ENCODE peak calls at places on chromosomes 7 and 10, in six cellular contexts. One of them, this sample, is unnamed.

GRCh38 chr7:55366461-55367138 is 1.5 kb downstream of the LANCL2 start:
- DNase-seq in IMR-90: no peak
- DNase-seq in fibroblast of lung: no peak
- DNase-seq in GM12878: peak; percentile 17
- DNase-seq in MM.1S: peak; percentile 16
- DNase-seq in mammary epithelial cell: no peak
- DNase-seq in this sample: peak; percentile 20

GRCh38 chr10:122255509-122256301 is 15.4 kb upstream of the BTBD16 start:
- DNase-seq in IMR-90: no peak
- DNase-seq in fibroblast of lung: no peak
- DNase-seq in GM12878: no peak
- DNase-seq in MM.1S: no peak
- DNase-seq in mammary epithelial cell: no peak
- DNase-seq in this sample: no peak

GRCh38 chr10:93471110-93471651 is 11.0 kb downstream of the MYOF start:
- DNase-seq in IMR-90: peak; percentile 97
- DNase-seq in fibroblast of lung: peak; percentile 97
- DNase-seq in GM12878: no peak
- DNase-seq in MM.1S: no peak
- DNase-seq in mammary epithelial cell: peak; percentile 90
- DNase-seq in this sample: peak; percentile 98

GRCh38 chr10:65798133-65798532 is 1127.7 kb upstream of the LRRTM3 start:
- DNase-seq in IMR-90: no peak
- DNase-seq in fibroblast of lung: no peak
- DNase-seq in GM12878: peak; percentile 30
- DNase-seq in MM.1S: no peak
- DNase-seq in mammary epithelial cell: no peak
- DNase-seq in this sample: no peak

GRCh38 chr10:88216976-88217375 is 353.6 kb downstream of the PTEN start:
- DNase-seq in IMR-90: no peak
- DNase-seq in fibroblast of lung: no peak
- DNase-seq in GM12878: no peak
- DNase-seq in MM.1S: no peak
- DNase-seq in mammary epithelial cell: no peak
- DNase-seq in this sample: no peak

GRCh38 chr7:31111109-31111451 is 59.0 kb downstream of the ADCYAP1R1 start:
- DNase-seq in IMR-90: no peak
- DNase-seq in fibroblast of lung: no peak
- DNase-seq in GM12878: no peak
- DNase-seq in MM.1S: no peak
- DNase-seq in mammary epithelial cell: no peak
- DNase-seq in this sample: no peak

GRCh38 chr10:10818082-10818481 is 199.6 kb upstream of the CELF2 start:
- DNase-seq in IMR-90: peak; percentile 66
- DNase-seq in fibroblast of lung: peak; percentile 53
- DNase-seq in GM12878: no peak
- DNase-seq in MM.1S: no peak
- DNase-seq in mammary epithelial cell: no peak
- DNase-seq in this sample: peak; percentile 19

GRCh38 chr10:122678266-122678665 is 21.4 kb downstream of the C10orf120 start:
- DNase-seq in IMR-90: no peak
- DNase-seq in fibroblast of lung: no peak
- DNase-seq in GM12878: no peak
- DNase-seq in MM.1S: no peak
- DNase-seq in mammary epithelial cell: no peak
- DNase-seq in this sample: no peak

GRCh38 chr7:71633571-71634008 is 501.6 kb downstream of the GALNT17 start:
- DNase-seq in IMR-90: peak; percentile 3
- DNase-seq in fibroblast of lung: peak; percentile 97
- DNase-seq in GM12878: no peak
- DNase-seq in MM.1S: no peak
- DNase-seq in mammary epithelial cell: peak; percentile 4
- DNase-seq in this sample: peak; percentile 88

GRCh38 chr10:43233601-43234430 is 33.0 kb downstream of the RASGEF1A start:
- DNase-seq in IMR-90: no peak
- DNase-seq in fibroblast of lung: no peak
- DNase-seq in GM12878: no peak
- DNase-seq in MM.1S: no peak
- DNase-seq in mammary epithelial cell: no peak
- DNase-seq in this sample: no peak

GRCh38 chr7:150811-151221 is 41.6 kb upstream of the FAM20C start:
- DNase-seq in IMR-90: no peak
- DNase-seq in fibroblast of lung: peak; percentile 18
- DNase-seq in GM12878: no peak
- DNase-seq in MM.1S: no peak
- DNase-seq in mammary epithelial cell: no peak
- DNase-seq in this sample: no peak

DNA sequence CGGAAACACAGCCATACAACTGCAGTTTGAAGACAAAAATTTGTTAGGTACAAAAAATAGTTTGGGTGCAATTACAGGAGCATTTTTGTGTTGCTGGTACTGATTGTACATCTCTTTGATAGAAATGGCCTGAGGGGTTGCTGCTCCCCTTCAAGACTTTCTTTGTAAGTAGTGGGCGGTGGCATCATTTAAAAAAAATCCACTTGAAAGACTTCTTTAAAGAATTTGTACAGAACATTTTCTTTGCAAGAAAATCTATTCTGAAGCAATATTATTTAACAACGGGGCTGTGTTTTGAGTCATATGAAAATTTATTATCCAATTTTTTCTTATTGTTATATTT is 144.1 kb upstream of the CAV2 start:
- DNase-seq in IMR-90: no peak
- DNase-seq in fibroblast of lung: no peak
- DNase-seq in GM12878: no peak
- DNase-seq in MM.1S: no peak
- DNase-seq in mammary epithelial cell: no peak
- DNase-seq in this sample: no peak
- H3K9ac ChIP-seq in IMR-90: peak overlapping the region; percentile 26
- H3K9ac ChIP-seq in fibroblast of lung: peak overlapping the region; percentile 39
- H3K9ac ChIP-seq in GM12878: no peak overlapping the region
- H3K9ac ChIP-seq in MM.1S: no peak overlapping the region
- H3K9ac ChIP-seq in mammary epithelial cell: peak overlapping the region; percentile 96
- H3K9ac ChIP-seq in this sample: peak overlapping the region; percentile 87

GRCh38 chr7:69856991-69857390 is 258.7 kb downstream of the AUTS2 start:
- DNase-seq in IMR-90: no peak
- DNase-seq in fibroblast of lung: no peak
- DNase-seq in GM12878: no peak
- DNase-seq in MM.1S: no peak
- DNase-seq in mammary epithelial cell: no peak
- DNase-seq in this sample: no peak
- H3K9ac ChIP-seq in IMR-90: no peak overlapping the region
- H3K9ac ChIP-seq in fibroblast of lung: no peak overlapping the region
- H3K9ac ChIP-seq in GM12878: no peak overlapping the region
- H3K9ac ChIP-seq in MM.1S: no peak overlapping the region
- H3K9ac ChIP-seq in mammary epithelial cell: no peak overlapping the region
- H3K9ac ChIP-seq in this sample: no peak overlapping the region

GRCh38 chr10:79148452-79149344 is 79.9 kb downstream of the ZMIZ1 start:
- DNase-seq in IMR-90: peak; percentile 40
- DNase-seq in fibroblast of lung: peak; percentile 71
- DNase-seq in GM12878: no peak
- DNase-seq in MM.1S: no peak
- DNase-seq in mammary epithelial cell: peak; percentile 81
- DNase-seq in this sample: peak; percentile 30

GRCh38 chr10:79152423-79152817 is 83.7 kb downstream of the ZMIZ1 start:
- DNase-seq in IMR-90: no peak
- DNase-seq in fibroblast of lung: no peak
- DNase-seq in GM12878: no peak
- DNase-seq in MM.1S: no peak
- DNase-seq in mammary epithelial cell: peak; percentile 21
- DNase-seq in this sample: peak; percentile 42

GRCh38 chr10:79149345-79149661 is 80.5 kb downstream of the ZMIZ1 start:
- DNase-seq in IMR-90: no peak
- DNase-seq in fibroblast of lung: no peak
- DNase-seq in GM12878: no peak
- DNase-seq in MM.1S: no peak
- DNase-seq in mammary epithelial cell: no peak
- DNase-seq in this sample: no peak

GRCh38 chr10:79149662-79150443 is 81.1 kb downstream of the ZMIZ1 start:
- DNase-seq in IMR-90: peak; percentile 61
- DNase-seq in fibroblast of lung: peak; percentile 73
- DNase-seq in GM12878: no peak
- DNase-seq in MM.1S: no peak
- DNase-seq in mammary epithelial cell: peak; percentile 81
- DNase-seq in this sample: peak; percentile 68

DNA sequence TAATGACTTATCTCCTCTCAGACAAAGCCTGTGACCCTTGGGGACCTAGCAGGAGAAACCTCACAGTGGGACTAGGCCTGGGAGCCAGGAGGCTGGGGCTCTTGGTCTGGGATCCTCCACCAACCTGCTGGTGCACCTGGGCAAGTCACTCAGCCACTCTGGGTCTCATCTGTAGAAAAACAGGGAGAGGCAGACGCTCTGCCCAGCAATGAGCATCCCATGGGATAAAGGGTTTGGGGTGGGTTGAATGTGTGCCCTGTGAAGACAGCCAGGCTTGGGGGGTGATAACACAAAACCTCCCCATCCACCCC is 81.6 kb downstream of the ZMIZ1 start:
- DNase-seq in IMR-90: no peak
- DNase-seq in fibroblast of lung: no peak
- DNase-seq in GM12878: no peak
- DNase-seq in MM.1S: no peak
- DNase-seq in mammary epithelial cell: no peak
- DNase-seq in this sample: no peak
- H3K9ac ChIP-seq in IMR-90: peak overlapping the region; percentile 69
- H3K9ac ChIP-seq in fibroblast of lung: peak overlapping the region; percentile 56
- H3K9ac ChIP-seq in GM12878: no peak overlapping the region
- H3K9ac ChIP-seq in MM.1S: no peak overlapping the region
- H3K9ac ChIP-seq in mammary epithelial cell: peak overlapping the region; percentile 36
- H3K9ac ChIP-seq in this sample: peak overlapping the region; percentile 87

GRCh38 chr7:157158400-157158799 is 19.7 kb downstream of the UBE3C start:
- DNase-seq in IMR-90: no peak
- DNase-seq in fibroblast of lung: peak; percentile 48
- DNase-seq in GM12878: no peak
- DNase-seq in MM.1S: no peak
- DNase-seq in mammary epithelial cell: peak; percentile 37
- DNase-seq in this sample: no peak
- H3K9ac ChIP-seq in IMR-90: no peak overlapping the region
- H3K9ac ChIP-seq in fibroblast of lung: no peak overlapping the region
- H3K9ac ChIP-seq in GM12878: no peak overlapping the region
- H3K9ac ChIP-seq in MM.1S: no peak overlapping the region
- H3K9ac ChIP-seq in mammary epithelial cell: no peak overlapping the region
- H3K9ac ChIP-seq in this sample: no peak overlapping the region

DNA sequence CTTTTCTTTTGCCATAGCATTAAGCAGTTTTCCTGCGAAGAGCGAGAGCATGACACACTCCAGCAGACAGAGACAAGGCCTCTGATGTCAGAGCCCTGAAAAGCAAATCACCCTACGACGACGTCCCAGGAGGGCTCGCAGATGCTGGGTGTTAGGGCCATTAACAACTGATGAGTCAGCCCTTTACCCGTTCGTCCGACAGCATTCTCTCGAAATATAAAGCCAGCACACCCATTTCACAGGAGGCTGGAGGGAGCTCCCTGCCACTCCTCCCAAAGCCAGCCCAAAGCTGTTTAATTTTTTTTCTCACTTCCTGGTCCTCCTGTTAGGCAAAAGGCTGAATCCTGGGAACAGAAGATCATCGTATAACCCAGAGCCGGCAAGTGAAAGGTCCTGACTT is 311.2 kb upstream of the ZMIZ1 start:
- DNase-seq in IMR-90: peak; percentile 88
- DNase-seq in fibroblast of lung: peak; percentile 95
- DNase-seq in GM12878: no peak
- DNase-seq in MM.1S: no peak
- DNase-seq in mammary epithelial cell: no peak
- DNase-seq in this sample: peak; percentile 98
- H3K9ac ChIP-seq in IMR-90: peak overlapping the region; percentile 13
- H3K9ac ChIP-seq in fibroblast of lung: no peak overlapping the region
- H3K9ac ChIP-seq in GM12878: no peak overlapping the region
- H3K9ac ChIP-seq in MM.1S: no peak overlapping the region
- H3K9ac ChIP-seq in mammary epithelial cell: no peak overlapping the region
- H3K9ac ChIP-seq in this sample: peak overlapping the region; percentile 79

GRCh38 chr10:30348378-30348776 is 701 bp downstream of the MTPAP start:
- DNase-seq in IMR-90: peak; percentile 2
- DNase-seq in fibroblast of lung: no peak
- DNase-seq in GM12878: peak; percentile 2
- DNase-seq in MM.1S: no peak
- DNase-seq in mammary epithelial cell: no peak
- DNase-seq in this sample: no peak

GRCh38 chr10:30346135-30346534 is 2.9 kb downstream of the MTPAP start:
- DNase-seq in IMR-90: no peak
- DNase-seq in fibroblast of lung: no peak
- DNase-seq in GM12878: no peak
- DNase-seq in MM.1S: no peak
- DNase-seq in mammary epithelial cell: no peak
- DNase-seq in this sample: no peak

GRCh38 chr10:30343962-30344361 is 5.1 kb downstream of the MTPAP start:
- DNase-seq in IMR-90: no peak
- DNase-seq in fibroblast of lung: no peak
- DNase-seq in GM12878: no peak
- DNase-seq in MM.1S: no peak
- DNase-seq in mammary epithelial cell: no peak
- DNase-seq in this sample: no peak

GRCh38 chr10:30345611-30346010 is 3.5 kb downstream of the MTPAP start:
- DNase-seq in IMR-90: no peak
- DNase-seq in fibroblast of lung: no peak
- DNase-seq in GM12878: no peak
- DNase-seq in MM.1S: no peak
- DNase-seq in mammary epithelial cell: no peak
- DNase-seq in this sample: no peak

DNA sequence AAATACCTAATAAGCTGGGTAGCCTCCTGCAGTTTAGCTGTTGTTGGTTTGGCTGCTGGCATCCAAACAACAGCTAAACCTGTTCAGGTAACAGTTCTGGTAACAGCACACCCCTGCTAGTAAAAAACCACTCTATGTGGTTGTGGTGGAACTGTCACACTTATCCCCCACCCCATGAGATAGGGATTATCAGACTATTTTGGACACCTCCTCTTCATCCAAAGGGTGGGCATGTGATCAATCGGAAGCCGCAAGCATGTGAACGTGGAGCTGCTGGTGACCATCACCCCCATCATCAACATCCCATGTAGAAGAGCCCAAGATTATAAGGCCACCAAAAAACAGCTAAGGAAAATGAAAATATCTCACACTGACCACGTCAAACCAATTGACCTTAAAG is 2.5 kb downstream of the MTPAP start:
- DNase-seq in IMR-90: no peak
- DNase-seq in fibroblast of lung: no peak
- DNase-seq in GM12878: no peak
- DNase-seq in MM.1S: no peak
- DNase-seq in mammary epithelial cell: no peak
- DNase-seq in this sample: no peak
- H3K9ac ChIP-seq in IMR-90: peak overlapping the region; percentile 6
- H3K9ac ChIP-seq in fibroblast of lung: no peak overlapping the region
- H3K9ac ChIP-seq in GM12878: peak overlapping the region; percentile 34
- H3K9ac ChIP-seq in MM.1S: no peak overlapping the region
- H3K9ac ChIP-seq in mammary epithelial cell: no peak overlapping the region
- H3K9ac ChIP-seq in this sample: peak overlapping the region; percentile 3

This sample was measured in mesenchymal stem cell.